ENCODE peak calls at places on chromosomes 3 and 15, in four cellular contexts. Q, O, R and D are unnamed samples.

GRCh38 chr15:75036269-75036668 is 12.9 kb downstream of the PPCDC start:
- DNase-seq in Q (no peak), O (no peak), R (no peak), D (no peak)

GRCh38 chr3:185896565-185896964 is 41.2 kb downstream of the TRA2B start:
- DNase-seq in Q (no peak), O (no peak), R (no peak), D (no peak)

GRCh38 chr3:140863481-140864084 is 78.1 kb upstream of the SLC25A36 start:
- DNase-seq in Q (peak), O (no peak), R (peak), D (peak)

GRCh38 chr3:51927095-51927977 is 14.4 kb downstream of the RRP9 start:
- DNase-seq in Q (no peak), O (no peak), R (no peak), D (no peak)

GRCh38 chr15:83694030-83694429 is 40.1 kb downstream of the ADAMTSL3 start:
- DNase-seq in Q (no peak), O (no peak), R (no peak), D (no peak)

GRCh38 chr15:59410448-59410896 is 27.5 kb upstream of the FAM81A start:
- DNase-seq in Q (no peak), O (no peak), R (no peak), D (no peak)

GRCh38 chr3:121883507-121883906 is 10.7 kb upstream of the SLC15A2 start:
- DNase-seq in Q (no peak), O (no peak), R (no peak), D (peak)

GRCh38 chr15:31235298-31236183 is 91.1 kb upstream of the KLF13 start:
- DNase-seq in Q (no peak), O (peak), R (no peak), D (no peak)

GRCh38 chr3:68876112-68876713 is 56.1 kb downstream of the TAFA4 start:
- DNase-seq in Q (peak), O (no peak), R (no peak), D (peak)

GRCh38 chr3:152264378-152264777 is 4.4 kb upstream of the MBNL1 start:
- DNase-seq in Q (no peak), O (no peak), R (no peak), D (no peak)

GRCh38 chr3:52297242-52298146 is 9.9 kb downstream of the GLYCTK start:
- DNase-seq in Q (no peak), O (peak), R (no peak), D (no peak)

GRCh38 chr3:34102290-34102689 is 303.9 kb downstream of the PDCD6IP start:
- DNase-seq in Q (no peak), O (no peak), R (no peak), D (no peak)

GRCh38 chr3:39286771-39287170 is 6.9 kb upstream of the CX3CR1 start:
- DNase-seq in Q (no peak), O (no peak), R (no peak), D (no peak)

GRCh38 chr3:159879598-159879997 is 109.0 kb upstream of the IL12A start:
- DNase-seq in Q (no peak), O (no peak), R (no peak), D (no peak)

GRCh38 chr3:144770291-144770690 is 798.7 kb downstream of the DIPK2A start:
- DNase-seq in Q (no peak), O (no peak), R (no peak), D (no peak)

GRCh38 chr3:144772372-144772771 is 800.7 kb downstream of the DIPK2A start:
- DNase-seq in Q (no peak), O (no peak), R (no peak), D (no peak)

GRCh38 chr3:144773344-144773743 is 801.7 kb downstream of the DIPK2A start:
- DNase-seq in Q (no peak), O (no peak), R (no peak), D (no peak)

GRCh38 chr3:144771401-144771870 is 799.8 kb downstream of the DIPK2A start:
- DNase-seq in Q (no peak), O (no peak), R (no peak), D (no peak)

DNA sequence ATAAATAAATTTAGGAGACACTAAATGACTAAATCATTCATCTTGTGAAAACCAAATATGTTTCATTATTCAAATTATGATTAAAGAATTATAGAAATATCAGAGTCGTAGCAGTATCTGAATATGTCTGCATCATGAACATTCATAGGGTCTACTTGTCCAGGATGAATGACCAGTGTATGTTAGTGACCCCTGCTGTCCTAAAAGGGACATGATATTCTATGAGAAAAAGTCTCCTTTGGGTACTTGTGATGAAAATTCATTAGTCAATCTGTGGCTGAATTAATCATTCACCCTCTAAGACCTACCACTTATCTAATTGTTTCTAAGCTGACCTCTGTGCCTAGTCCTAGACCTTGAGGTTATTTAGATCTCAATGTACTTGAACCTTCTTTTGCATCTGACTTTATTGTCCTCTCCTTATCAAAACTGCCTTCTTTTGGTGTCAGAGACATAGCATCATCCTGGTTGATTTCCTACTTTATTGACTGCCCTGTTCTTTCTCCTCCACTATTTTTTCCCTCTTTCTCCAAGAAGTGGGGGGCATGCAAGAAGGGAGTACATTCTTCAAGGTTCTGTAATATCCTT is 799.3 kb downstream of the DIPK2A start:
- DNase-seq in Q (no peak), O (no peak), R (no peak), D (no peak)
- TF ChIP-seq CTCF in Q (peak), O (peak), R (peak), D (no peak)

DNA sequence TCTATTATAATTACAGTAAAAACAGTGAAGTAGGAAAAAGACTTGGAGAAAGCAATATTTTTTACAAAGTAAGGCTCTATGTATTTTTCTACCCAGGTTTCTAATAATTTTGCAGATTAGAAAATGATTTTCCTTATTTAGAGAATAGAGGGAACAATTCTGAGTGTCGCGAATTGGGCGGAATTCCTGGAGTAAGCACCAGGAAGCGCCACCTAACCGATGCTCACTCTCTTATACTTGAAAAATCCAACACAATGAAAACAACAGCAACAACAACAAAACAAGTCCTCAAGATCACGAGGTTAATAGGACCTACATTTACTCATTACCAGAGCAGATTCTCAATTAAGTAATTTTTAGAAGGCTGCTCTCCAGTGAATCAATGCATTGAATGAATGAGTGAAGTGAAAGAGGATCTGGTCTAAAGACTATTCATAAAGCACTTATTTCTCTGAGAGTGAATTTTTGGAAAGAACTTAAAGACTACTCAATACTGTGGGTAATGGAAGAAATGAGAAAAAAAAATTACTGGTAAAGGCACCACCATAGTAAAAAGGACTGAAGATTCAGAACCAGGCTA is 158.0 kb downstream of the MEIS2 start:
- DNase-seq in Q (no peak), O (no peak), R (no peak), D (no peak)
- TF ChIP-seq CTCF in Q (no peak), O (no peak), R (no peak), D (no peak)

GRCh38 chr15:70093481-70094309 is 4.0 kb downstream of the TLE3 start:
- DNase-seq in Q (no peak), O (no peak), R (no peak), D (peak)

GRCh38 chr15:70096975-70097336 is 761 bp downstream of the TLE3 start:
- DNase-seq in Q (no peak), O (no peak), R (peak), D (no peak)

GRCh38 chr15:70094690-70095311 is 2.9 kb downstream of the TLE3 start:
- DNase-seq in Q (no peak), O (no peak), R (no peak), D (peak)

GRCh38 chr15:70096215-70096974 is 1.3 kb downstream of the TLE3 start:
- DNase-seq in Q (peak), O (peak), R (peak), D (peak)

GRCh38 chr15:70095387-70096214 is 2.1 kb downstream of the TLE3 start:
- DNase-seq in Q (no peak), O (peak), R (peak), D (peak)
- TF ChIP-seq CTCF in Q (peak), O (no peak), R (no peak), D (peak)

GRCh38 chr15:44195151-44195740 is at the start of gene FRMD5:
- DNase-seq in Q (peak), O (peak), R (peak), D (peak)

GRCh38 chr15:44193651-44194396 is 1.2 kb downstream of the FRMD5 start:
- DNase-seq in Q (peak), O (no peak), R (peak), D (peak)

GRCh38 chr15:44199393-44199792 is 4.3 kb upstream of the FRMD5 start:
- DNase-seq in Q (no peak), O (no peak), R (no peak), D (no peak)

GRCh38 chr15:44188810-44189209 is 6.3 kb downstream of the FRMD5 start:
- DNase-seq in Q (no peak), O (no peak), R (no peak), D (no peak)

GRCh38 chr15:44194397-44195150 is 497 bp downstream of the FRMD5 start:
- DNase-seq in Q (no peak), O (no peak), R (peak), D (peak)
- TF ChIP-seq CTCF in Q (no peak), O (no peak), R (no peak), D (no peak)

GRCh38 chr3:107794664-107795443 is 272.1 kb downstream of the BBX start:
- DNase-seq in Q (no peak), O (no peak), R (no peak), D (no peak)
- TF ChIP-seq CTCF in Q (no peak), O (no peak), R (no peak), D (no peak)

GRCh38 chr3:139016430-139017048 is 4.2 kb downstream of the PRR23B start:
- DNase-seq in Q (no peak), O (no peak), R (no peak), D (no peak)

GRCh38 chr3:139024968-139025367 is 4.2 kb upstream of the PRR23B start:
- DNase-seq in Q (no peak), O (no peak), R (no peak), D (no peak)

GRCh38 chr3:139020036-139020867 is 474 bp downstream of the PRR23B start:
- DNase-seq in Q (no peak), O (no peak), R (no peak), D (no peak)

GRCh38 chr3:139020868-139021234 is at the start of gene PRR23B:
- DNase-seq in Q (no peak), O (no peak), R (no peak), D (no peak)
- TF ChIP-seq CTCF in Q (peak), O (peak), R (peak), D (peak)

GRCh38 chr3:53845103-53845880 is 927 bp downstream of the CHDH start:
- DNase-seq in Q (peak), O (no peak), R (peak), D (peak)
- TF ChIP-seq CTCF in Q (no peak), O (no peak), R (no peak), D (no peak)

DNA sequence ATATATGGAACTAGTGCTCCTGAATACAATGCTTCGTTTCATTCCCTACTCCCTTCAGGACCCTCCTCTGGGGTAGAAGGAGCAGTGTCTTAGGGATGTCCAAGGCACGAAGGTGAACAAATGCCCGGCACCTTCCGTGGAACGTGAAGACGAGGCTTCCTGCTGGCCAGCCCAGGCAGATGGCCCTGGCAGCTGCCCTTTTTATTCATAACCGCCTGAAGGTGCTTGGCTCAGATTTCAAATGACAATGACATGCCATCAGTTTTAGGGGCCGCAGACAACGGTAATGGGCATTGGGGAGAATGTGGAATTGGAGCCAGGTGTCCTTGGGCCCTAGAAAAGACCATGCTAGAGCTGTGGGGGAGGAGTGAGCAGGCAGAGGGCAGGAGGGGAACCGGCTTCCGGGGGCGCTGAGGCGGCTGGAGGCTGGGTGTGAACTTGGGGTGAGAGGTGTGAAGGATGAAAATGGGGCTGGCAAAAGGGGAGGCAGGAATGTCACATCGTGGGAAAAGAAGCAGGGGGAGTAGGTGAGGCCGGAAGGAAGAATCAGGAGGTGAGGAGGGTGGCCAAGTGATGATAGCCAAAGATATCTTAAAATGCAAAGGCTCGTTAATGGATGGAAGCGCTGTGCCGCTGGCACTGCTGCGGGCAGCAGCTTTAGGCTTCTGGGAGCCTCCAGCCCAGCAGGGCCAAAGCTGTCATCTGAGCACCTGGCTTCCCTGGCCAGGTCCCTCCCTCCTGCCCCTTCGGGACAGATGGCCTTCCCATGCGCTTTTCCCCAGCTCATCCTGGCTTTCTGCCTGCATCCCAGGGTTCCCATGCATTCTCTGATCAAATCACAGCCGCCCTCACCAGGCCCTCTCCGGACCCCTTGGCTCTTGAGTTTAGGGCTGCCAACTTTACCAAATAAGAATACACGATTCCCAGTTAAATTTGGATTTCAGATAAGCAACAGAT is 93.7 kb downstream of the TMEM266 start:
- DNase-seq in Q (no peak), O (no peak), R (no peak), D (no peak)
- TF ChIP-seq CTCF in Q (no peak), O (no peak), R (no peak), D (no peak)